ENCODE peak calls at places on chromosomes 2 and 18, in five cellular contexts. J is ovary, C is adrenal gland, O is endothelial cell of umbilical vein, L is cardiac muscle cell. W is an unnamed sample. For H3K36me3, the result is how much of the 10 kb centered on the place peaks cover.

GRCh38 chr2:100852999-100853908 is 33.3 kb downstream of the NPAS2 start:
- DNase-seq in J (no peak), C (no peak), O (no peak), L (no peak), W (no peak)

GRCh38 chr2:133879703-133880102 is 311.4 kb upstream of the NCKAP5 start:
- DNase-seq in J (no peak), C (no peak), O (no peak), L (no peak), W (no peak)

GRCh38 chr2:6083131-6083530 is 390.9 kb downstream of the SOX11 start:
- DNase-seq in J (no peak), C (no peak), O (no peak), L (no peak), W (no peak)

GRCh38 chr2:157438907-157439791 is 4.7 kb downstream of the CYTIP start:
- DNase-seq in J (no peak), C (no peak), O (no peak), L (peak), W (no peak)

GRCh38 chr2:197599285-197599965 is 76.0 kb downstream of the RFTN2 start:
- DNase-seq in J (no peak), C (no peak), O (peak), L (peak), W (no peak)

GRCh38 chr2:100317634-100318033 is 4.7 kb downstream of the LONRF2 start:
- DNase-seq in J (no peak), C (no peak), O (no peak), L (no peak), W (no peak)

GRCh38 chr2:164815071-164815793 is 26.4 kb downstream of the COBLL1 start:
- DNase-seq in J (no peak), C (no peak), O (no peak), L (no peak), W (no peak)

GRCh38 chr2:101253013-101253712 is 477 bp downstream of the CNOT11 start:
- DNase-seq in J (peak), C (peak), O (peak), L (peak), W (peak)

GRCh38 chr18:26096852-26097251 is 6.4 kb upstream of the SS18 start:
- DNase-seq in J (no peak), C (no peak), O (no peak), L (no peak), W (no peak)

GRCh38 chr2:120572226-120572625 is 163.4 kb upstream of the GLI2 start:
- DNase-seq in J (no peak), C (no peak), O (no peak), L (no peak), W (no peak)

GRCh38 chr2:221200184-221200839 is 371.8 kb downstream of the EPHA4 start:
- DNase-seq in J (no peak), C (no peak), O (no peak), L (no peak), W (no peak)

GRCh38 chr2:180698668-180699067 is 281.7 kb upstream of the UBE2E3 start:
- DNase-seq in J (no peak), C (no peak), O (no peak), L (no peak), W (no peak)

GRCh38 chr2:239465017-239466001 is 64.5 kb upstream of the HDAC4 start:
- DNase-seq in J (peak), C (peak), O (no peak), L (no peak), W (peak)

GRCh38 chr2:234880551-234881211 is 71.1 kb upstream of the SH3BP4 start:
- DNase-seq in J (peak), C (peak), O (peak), L (peak), W (no peak)

GRCh38 chr18:48017625-48018024 is 87.2 kb upstream of the SMAD2 start:
- DNase-seq in J (no peak), C (peak), O (no peak), L (peak), W (no peak)

GRCh38 chr2:218996937-218997336 is 3.7 kb upstream of the CRYBA2 start:
- DNase-seq in J (no peak), C (no peak), O (no peak), L (no peak), W (no peak)

DNA sequence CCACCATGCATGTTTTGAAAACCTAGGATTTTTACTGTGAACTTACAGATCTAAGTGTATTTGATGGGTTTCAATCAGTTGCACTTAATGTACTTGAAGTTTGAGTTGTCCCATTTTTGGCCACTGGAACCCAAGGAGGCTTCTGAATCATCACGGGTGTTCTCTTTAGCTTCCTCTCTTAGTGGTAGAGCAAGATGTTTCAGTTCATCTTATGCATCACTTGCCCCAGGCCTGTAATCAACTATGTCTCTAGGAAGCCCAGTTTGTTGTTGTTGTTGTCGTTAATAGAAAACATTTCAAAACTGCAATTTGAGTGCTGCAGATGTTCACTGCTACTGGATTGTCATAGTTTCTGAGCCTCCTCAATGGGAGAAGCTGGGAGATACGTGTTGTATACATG is 97.0 kb downstream of the FHOD3 start:
- DNase-seq in J (no peak), C (no peak), O (no peak), L (no peak), W (no peak)
- H3K27ac ChIP-seq in J (no peak), C (no peak), O (no peak), L (no peak), W (peak)

DNA sequence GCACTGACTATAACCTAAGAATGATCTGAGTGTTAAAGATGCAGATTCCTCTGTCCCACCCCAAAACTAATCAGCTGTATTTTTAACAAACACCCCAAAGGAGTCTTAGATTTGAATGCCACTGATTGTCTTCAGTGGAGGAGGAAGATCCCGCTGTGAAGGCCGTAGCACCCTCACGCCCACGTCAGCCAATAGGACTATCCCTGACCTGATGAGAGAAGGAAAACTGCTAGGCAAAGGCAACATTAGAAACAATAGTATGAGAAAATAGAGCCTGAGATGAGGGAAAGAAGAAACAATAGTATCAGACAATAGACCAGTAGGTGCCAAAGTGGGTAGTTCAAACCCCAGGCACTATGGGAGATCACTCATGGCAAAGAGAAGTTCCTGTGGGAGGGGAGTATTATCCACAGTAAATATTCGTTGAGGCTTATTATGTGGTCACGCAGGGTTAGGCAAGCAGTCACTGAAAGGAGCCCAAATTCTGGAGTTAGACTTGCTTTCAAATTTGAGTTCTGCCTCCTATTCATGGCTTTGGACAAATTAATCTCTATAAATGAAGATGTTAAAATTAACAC is 2.8 kb downstream of the PCBP1 start:
- DNase-seq in J (no peak), C (no peak), O (peak), L (no peak), W (no peak)
- H3K4me3 ChIP-seq in J (peak), C (no peak), O (no peak), L (no peak), W (peak)

GRCh38 chr2:195721042-195721441 is 64.0 kb downstream of the SLC39A10 start:
- DNase-seq in J (no peak), C (no peak), O (no peak), L (no peak), W (no peak)
- H3K36me3 ChIP-seq in J (under half), C (under half), O (under half), L (under half), W (under half)

GRCh38 chr2:216406861-216407260 is 5.4 kb upstream of the SMARCAL1 start:
- DNase-seq in J (no peak), C (no peak), O (no peak), L (no peak), W (no peak)

GRCh38 chr2:216412022-216412999 is at the start of gene SMARCAL1:
- DNase-seq in J (peak), C (peak), O (peak), L (peak), W (peak)

GRCh38 chr2:216405588-216405987 is 6.7 kb upstream of the SMARCAL1 start:
- DNase-seq in J (no peak), C (no peak), O (no peak), L (no peak), W (no peak)

GRCh38 chr2:216410550-216410949 is 1.7 kb upstream of the SMARCAL1 start:
- DNase-seq in J (no peak), C (no peak), O (no peak), L (no peak), W (no peak)

DNA sequence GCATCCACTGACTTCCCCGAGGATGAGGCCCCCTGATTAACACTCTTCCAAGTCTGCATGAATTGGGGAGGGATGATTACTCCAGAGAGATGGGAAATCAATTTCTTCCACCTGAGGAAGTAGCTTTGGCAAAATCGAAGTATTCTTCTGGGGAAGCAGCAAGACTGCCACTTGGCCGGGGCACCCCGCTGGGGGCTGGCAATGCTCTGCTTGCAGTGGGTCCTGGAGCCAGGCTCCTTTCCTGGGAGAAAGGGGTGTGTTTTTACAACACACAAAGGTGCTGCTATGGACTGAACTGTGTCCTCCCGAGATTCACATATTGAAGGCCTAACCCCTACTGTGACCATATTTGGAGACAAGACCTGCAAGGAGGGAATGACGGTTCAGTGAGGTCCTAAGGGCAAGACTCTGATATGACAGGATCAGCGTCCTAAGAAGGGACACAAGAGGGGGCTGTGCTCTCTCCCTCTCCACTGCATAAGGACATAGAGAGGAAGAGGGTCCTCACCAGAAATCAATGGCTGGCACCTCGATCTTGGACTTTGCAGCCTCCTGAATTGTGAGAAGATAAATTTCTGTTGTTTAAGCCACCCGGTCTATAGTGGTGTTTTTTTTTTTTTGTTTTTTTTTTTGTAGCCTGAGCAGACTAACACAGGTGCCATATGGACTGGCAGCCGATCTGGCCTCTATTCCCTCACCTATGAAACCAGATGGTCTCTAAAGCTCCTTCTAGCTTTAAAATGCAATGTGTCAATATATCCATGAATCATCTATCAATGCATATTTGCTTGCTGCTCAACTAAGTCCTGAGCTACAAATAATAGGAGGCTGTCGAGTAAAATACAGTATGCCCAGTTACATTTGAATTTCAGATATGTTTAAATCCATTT is 3.6 kb upstream of the SMARCAL1 start:
- DNase-seq in J (no peak), C (no peak), O (no peak), L (no peak), W (no peak)
- H3K27ac ChIP-seq in J (no peak), C (no peak), O (no peak), L (peak), W (no peak)